ENCODE peak calls at places on chromosome 21, in four cellular contexts. One of them, this sample, is unnamed.

GRCh38 chr21:42164064-42164789 is 54.7 kb upstream of the ABCG1 start:
- DNase-seq in H1: peak; percentile 7
- DNase-seq in GM12878: no peak
- DNase-seq in SK-N-SH: peak; percentile 52
- DNase-seq in this sample: peak; percentile 24

GRCh38 chr21:34274001-34274400 is 89.8 kb upstream of the KCNE2 start:
- DNase-seq in GM12878: no peak
- DNase-seq in H1: no peak
- DNase-seq in SK-N-SH: no peak
- DNase-seq in this sample: no peak

GRCh38 chr21:42313501-42313969 is 1.7 kb downstream of the TFF3 start:
- DNase-seq in GM12878: no peak
- DNase-seq in SK-N-SH: no peak
- DNase-seq in H1: no peak
- DNase-seq in this sample: peak; percentile 8

GRCh38 chr21:41953831-41954653 is at the start of gene C2CD2:
- DNase-seq in SK-N-SH: peak; percentile 91
- DNase-seq in H1: no peak
- DNase-seq in GM12878: no peak
- DNase-seq in this sample: peak; percentile 55

GRCh38 chr21:39385299-39386145 is 36.6 kb upstream of the HMGN1 start:
- DNase-seq in H1: no peak
- DNase-seq in GM12878: no peak
- DNase-seq in SK-N-SH: peak; percentile 89
- DNase-seq in this sample: peak; percentile 95

GRCh38 chr21:42811960-42812359 is 67.4 kb downstream of the WDR4 start:
- DNase-seq in GM12878: no peak
- DNase-seq in H1: no peak
- DNase-seq in SK-N-SH: no peak
- DNase-seq in this sample: no peak

GRCh38 chr21:37848721-37849490 is 67.4 kb downstream of the KCNJ6 start:
- DNase-seq in H1: no peak
- DNase-seq in GM12878: no peak
- DNase-seq in SK-N-SH: no peak
- DNase-seq in this sample: no peak

GRCh38 chr21:28396421-28396820 is 596.3 kb downstream of the LTN1 start:
- DNase-seq in H1: no peak
- DNase-seq in GM12878: no peak
- DNase-seq in SK-N-SH: no peak
- DNase-seq in this sample: no peak

GRCh38 chr21:41726970-41727783 is 39.7 kb downstream of the RIPK4 start:
- DNase-seq in SK-N-SH: no peak
- DNase-seq in GM12878: no peak
- DNase-seq in H1: no peak
- DNase-seq in this sample: peak; percentile 48

GRCh38 chr21:26962516-26963305 is 4.2 kb downstream of the ADAMTS5 start:
- DNase-seq in SK-N-SH: no peak
- DNase-seq in GM12878: no peak
- DNase-seq in H1: no peak
- DNase-seq in this sample: no peak

GRCh38 chr21:27582246-27582945 is 615.5 kb upstream of the ADAMTS5 start:
- DNase-seq in H1: no peak
- DNase-seq in SK-N-SH: no peak
- DNase-seq in GM12878: no peak
- DNase-seq in this sample: no peak

GRCh38 chr21:40516336-40516735 is 330.6 kb downstream of the DSCAM start:
- DNase-seq in SK-N-SH: no peak
- DNase-seq in H1: no peak
- DNase-seq in GM12878: no peak
- DNase-seq in this sample: no peak

GRCh38 chr21:23585419-23585818 is 2021.9 kb downstream of the MRPL39 start:
- DNase-seq in H1: no peak
- DNase-seq in GM12878: no peak
- DNase-seq in SK-N-SH: no peak
- DNase-seq in this sample: no peak

GRCh38 chr21:19458295-19458694 is 1054.7 kb upstream of the TMPRSS15 start:
- DNase-seq in GM12878: no peak
- DNase-seq in H1: no peak
- DNase-seq in SK-N-SH: no peak
- DNase-seq in this sample: no peak

GRCh38 chr21:38267991-38268858 is 11.4 kb downstream of the KCNJ15 start:
- DNase-seq in SK-N-SH: no peak
- DNase-seq in H1: no peak
- DNase-seq in GM12878: peak; percentile 68
- DNase-seq in this sample: no peak

GRCh38 chr21:31329431-31330143 is 14.5 kb downstream of the TIAM1 start:
- DNase-seq in H1: no peak
- DNase-seq in GM12878: no peak
- DNase-seq in SK-N-SH: no peak
- DNase-seq in this sample: no peak

GRCh38 chr21:34639882-34640788 is 25.2 kb upstream of the RCAN1 start:
- DNase-seq in GM12878: peak; percentile 66
- DNase-seq in SK-N-SH: no peak
- DNase-seq in H1: no peak
- DNase-seq in this sample: no peak

DNA sequence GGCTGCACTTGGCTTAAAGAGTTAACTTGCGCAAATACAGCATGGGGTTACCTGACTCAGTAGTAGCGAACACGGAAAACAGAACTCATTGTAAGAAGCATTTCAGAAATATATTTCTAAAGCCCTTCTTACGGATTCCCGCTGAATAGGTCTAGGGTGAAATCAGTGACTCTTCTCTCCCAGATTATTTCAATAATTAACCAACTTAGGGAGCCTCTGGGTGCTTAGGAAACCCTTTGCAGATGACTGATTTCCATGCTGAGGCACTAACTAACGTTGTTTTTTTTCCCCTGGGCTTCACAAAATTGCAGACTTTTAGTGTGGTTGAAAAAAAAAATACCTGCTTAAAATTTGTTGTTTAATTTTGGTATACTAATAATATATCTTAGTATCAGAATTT is 40.3 kb downstream of the BTG3 start:
- DNase-seq in GM12878: no peak
- DNase-seq in H1: no peak
- DNase-seq in SK-N-SH: no peak
- DNase-seq in this sample: no peak
- TF ChIP-seq TCF12 in GM12878: no peak
- TF ChIP-seq TCF12 in H1: no peak
- TF ChIP-seq TCF12 in SK-N-SH: no peak
- TF ChIP-seq TCF12 in this sample: no peak

GRCh38 chr21:35646606-35647005 is 413.7 kb downstream of the SETD4 start:
- DNase-seq in SK-N-SH: no peak
- DNase-seq in H1: no peak
- DNase-seq in GM12878: no peak
- DNase-seq in this sample: no peak

GRCh38 chr21:35648512-35648911 is 411.8 kb downstream of the SETD4 start:
- DNase-seq in H1: no peak
- DNase-seq in SK-N-SH: no peak
- DNase-seq in GM12878: no peak
- DNase-seq in this sample: no peak

GRCh38 chr21:35644523-35644922 is 415.8 kb downstream of the SETD4 start:
- DNase-seq in H1: no peak
- DNase-seq in GM12878: no peak
- DNase-seq in SK-N-SH: no peak
- DNase-seq in this sample: no peak

GRCh38 chr21:35641271-35642016 is 418.9 kb downstream of the SETD4 start:
- DNase-seq in SK-N-SH: no peak
- DNase-seq in H1: no peak
- DNase-seq in GM12878: no peak
- DNase-seq in this sample: no peak

GRCh38 chr21:35643176-35643575 is 417.1 kb downstream of the SETD4 start:
- DNase-seq in SK-N-SH: no peak
- DNase-seq in H1: no peak
- DNase-seq in GM12878: no peak
- DNase-seq in this sample: no peak
- TF ChIP-seq TCF12 in SK-N-SH: no peak
- TF ChIP-seq TCF12 in H1: no peak
- TF ChIP-seq TCF12 in GM12878: no peak
- TF ChIP-seq TCF12 in this sample: no peak

DNA sequence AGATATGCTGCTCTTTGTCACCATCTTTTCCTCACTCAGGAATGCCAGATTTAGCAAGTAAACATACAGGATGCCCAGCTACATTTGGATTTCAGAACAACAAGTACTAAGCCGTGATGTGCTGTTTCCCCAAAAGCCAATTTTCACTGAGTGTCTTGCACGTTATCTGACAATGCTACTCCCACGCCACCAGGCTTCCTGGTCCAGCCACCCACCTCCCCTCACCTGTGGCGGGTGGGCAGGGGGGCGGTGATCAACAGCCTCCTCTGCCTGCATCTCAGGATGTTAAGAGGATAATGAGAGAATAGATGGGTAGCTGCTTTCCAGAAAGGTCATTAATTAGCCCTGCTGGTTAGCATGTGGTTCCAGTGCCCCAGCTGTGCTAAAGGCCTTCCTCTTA is 69.5 kb upstream of the OLIG2 start:
- DNase-seq in GM12878: no peak
- DNase-seq in H1: no peak
- DNase-seq in SK-N-SH: no peak
- DNase-seq in this sample: no peak
- TF ChIP-seq TCF12 in GM12878: no peak
- TF ChIP-seq TCF12 in H1: no peak
- TF ChIP-seq TCF12 in SK-N-SH: no peak
- TF ChIP-seq TCF12 in this sample: no peak

GRCh38 chr21:45410151-45410864 is 5.3 kb downstream of the COL18A1 start:
- DNase-seq in H1: no peak
- DNase-seq in SK-N-SH: no peak
- DNase-seq in GM12878: no peak
- DNase-seq in this sample: peak; percentile 92
- TF ChIP-seq TCF12 in H1: no peak
- TF ChIP-seq TCF12 in SK-N-SH: no peak
- TF ChIP-seq TCF12 in GM12878: no peak
- TF ChIP-seq TCF12 in this sample: no peak

GRCh38 chr21:29817450-29817849 is 122.3 kb downstream of the GRIK1 start:
- DNase-seq in GM12878: no peak
- DNase-seq in SK-N-SH: no peak
- DNase-seq in H1: no peak
- DNase-seq in this sample: no peak
- TF ChIP-seq TCF12 in GM12878: no peak
- TF ChIP-seq TCF12 in SK-N-SH: no peak
- TF ChIP-seq TCF12 in H1: no peak
- TF ChIP-seq TCF12 in this sample: no peak

DNA sequence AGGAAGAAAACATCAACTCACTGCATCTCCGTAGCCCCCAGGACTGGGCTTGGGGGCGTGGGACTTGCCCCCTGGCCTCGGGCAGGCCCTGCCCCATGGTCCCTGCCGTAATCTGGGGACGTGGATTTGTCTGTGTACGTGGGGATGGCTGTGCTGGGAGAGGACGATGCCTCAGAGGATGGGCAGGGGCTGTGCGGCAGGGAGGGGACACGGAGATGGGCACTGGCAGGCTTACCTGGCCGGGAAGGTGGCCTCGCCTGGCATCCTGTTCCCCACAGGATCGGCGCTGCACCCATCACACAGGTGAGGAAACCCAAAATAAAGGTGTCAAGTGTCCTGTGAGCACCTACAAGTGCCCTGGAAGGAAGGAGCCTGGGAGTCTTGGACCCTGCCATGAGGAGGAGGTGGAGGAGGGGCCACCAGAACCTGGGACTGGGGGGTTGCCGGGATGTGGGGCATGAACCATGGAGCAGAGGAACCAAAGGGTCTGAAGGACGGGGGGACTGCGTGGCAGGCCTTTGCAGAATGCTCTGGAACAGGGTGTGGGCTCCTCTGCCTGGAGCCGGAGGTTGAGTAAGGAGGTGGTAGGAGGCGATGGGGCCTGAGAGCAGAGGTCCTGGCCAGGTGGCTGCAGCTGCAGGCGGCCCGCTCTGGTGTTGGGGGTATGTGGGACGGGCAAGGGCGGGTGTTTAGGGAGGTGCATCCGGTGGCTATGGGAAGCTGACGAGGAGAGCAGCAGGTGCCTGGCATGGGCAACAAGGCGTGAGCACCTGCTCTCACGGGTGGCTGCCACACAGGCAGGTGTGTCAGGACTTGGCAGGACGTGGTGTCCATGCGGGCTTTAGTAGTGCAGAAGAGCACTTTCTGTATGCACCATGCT is 27.8 kb upstream of the LRRC3 start:
- DNase-seq in GM12878: no peak
- DNase-seq in H1: no peak
- DNase-seq in SK-N-SH: no peak
- DNase-seq in this sample: no peak
- TF ChIP-seq TCF12 in GM12878: no peak
- TF ChIP-seq TCF12 in H1: no peak
- TF ChIP-seq TCF12 in SK-N-SH: no peak
- TF ChIP-seq TCF12 in this sample: no peak